ENCODE peak calls at places on chromosomes 5 and 9, in seven cellular contexts. K, S, U, W, J, G and E are unnamed samples.

GRCh38 chr9:68978054-68978453 is 35.9 kb downstream of the PRKACG start:
- ATAC-seq in W (no peak), G (no peak), S (no peak), J (no peak), K (no peak), U (no peak), E (no peak)

GRCh38 chr9:89991204-89991790 is 386.5 kb downstream of the GADD45G start:
- ATAC-seq in K (no peak), U (no peak), S (peak; percentile 38), W (no peak), J (no peak), G (no peak), E (no peak)

GRCh38 chr9:36163840-36164175 is 5.4 kb upstream of the CCIN start:
- ATAC-seq in G (no peak), K (no peak), U (no peak), W (no peak), J (no peak), S (peak; percentile 28), E (peak; percentile 12)

GRCh38 chr5:151805414-151806225 is 33.9 kb downstream of the G3BP1 start:
- ATAC-seq in K (peak; percentile 68), U (no peak), J (no peak), S (peak; percentile 30), G (no peak), W (no peak), E (peak; percentile 95)

GRCh38 chr9:94081864-94082468 is 2.3 kb upstream of the PTPDC1 start:
- ATAC-seq in K (peak; percentile 67), W (no peak), S (no peak), J (no peak), G (no peak), U (no peak), E (no peak)

GRCh38 chr5:14250778-14251711 is 107.9 kb downstream of the TRIO start:
- ATAC-seq in U (no peak), G (no peak), K (peak; percentile 65), J (no peak), S (no peak), W (no peak), E (no peak)

GRCh38 chr9:6787793-6788174 is 30.0 kb downstream of the KDM4C start:
- ATAC-seq in S (no peak), U (peak; percentile 25), J (no peak), K (no peak), G (peak; percentile 14), W (no peak), E (no peak)

GRCh38 chr5:119312403-119312802 is 43.4 kb upstream of the TNFAIP8 start:
- ATAC-seq in W (no peak), U (no peak), S (no peak), G (no peak), J (no peak), K (no peak), E (no peak)

GRCh38 chr5:35618297-35618636 is 604 bp downstream of the SPEF2 start:
- ATAC-seq in J (no peak), K (no peak), G (no peak), S (no peak), W (no peak), U (no peak), E (peak; percentile 2)

GRCh38 chr9:106920701-106921283 is 57.8 kb downstream of the ZNF462 start:
- ATAC-seq in U (peak; percentile 52), G (peak; percentile 48), S (peak; percentile 64), W (no peak), J (no peak), K (peak; percentile 76), E (no peak)

GRCh38 chr9:84953797-84954695 is 284.5 kb downstream of the NTRK2 start:
- ATAC-seq in U (peak; percentile 99), W (peak; percentile 87), S (peak; percentile 94), J (no peak), K (peak; percentile 93), G (peak; percentile 96), E (peak; percentile 86)

GRCh38 chr9:70427161-70427945 is 12.9 kb upstream of the KLF9 start:
- ATAC-seq in W (no peak), J (no peak), G (peak; percentile 85), U (peak; percentile 49), K (peak; percentile 40), S (no peak), E (peak; percentile 78)

GRCh38 chr9:89746385-89747116 is 141.7 kb downstream of the GADD45G start:
- ATAC-seq in G (no peak), J (no peak), S (no peak), K (peak; percentile 53), W (no peak), U (no peak), E (peak; percentile 46)

GRCh38 chr5:159034083-159034824 is 65.5 kb downstream of the EBF1 start:
- ATAC-seq in S (no peak), J (no peak), W (no peak), U (no peak), G (no peak), K (peak; percentile 62), E (no peak)

GRCh38 chr9:69190866-69191672 is 17.0 kb downstream of the TJP2 start:
- ATAC-seq in G (no peak), J (no peak), S (no peak), K (no peak), U (no peak), W (no peak), E (no peak)

GRCh38 chr9:136629879-136630661 is 32.6 kb upstream of the EGFL7 start:
- ATAC-seq in S (peak; percentile 37), J (peak; percentile 70), G (peak; percentile 78), W (no peak), K (peak; percentile 71), U (peak; percentile 62), E (no peak)

GRCh38 chr9:105318729-105319513 is 74.5 kb downstream of the SLC44A1 start:
- ATAC-seq in W (no peak), G (no peak), K (no peak), U (no peak), S (no peak), J (no peak), E (no peak)

GRCh38 chr5:15850536-15850935 is 329.1 kb downstream of the MARCHF11 start:
- ATAC-seq in S (no peak), G (no peak), U (no peak), J (no peak), W (no peak), K (peak; percentile 45), E (no peak)

GRCh38 chr9:120587357-120587756 is 7.4 kb upstream of the CDK5RAP2 start:
- ATAC-seq in W (no peak), G (no peak), U (no peak), J (no peak), K (no peak), S (no peak), E (no peak)

GRCh38 chr5:80139573-80139972 is 104.4 kb downstream of the THBS4 start:
- ATAC-seq in J (no peak), U (no peak), S (no peak), G (no peak), K (no peak), W (no peak), E (no peak)

GRCh38 chr9:135741276-135742219 is 39.6 kb downstream of the KCNT1 start:
- ATAC-seq in S (no peak), K (no peak), G (peak; percentile 32), J (no peak), W (no peak), U (peak; percentile 43), E (no peak)

GRCh38 chr9:97387936-97388684 is 23.8 kb upstream of the TDRD7 start:
- ATAC-seq in G (peak; percentile 26), W (no peak), U (no peak), K (no peak), S (no peak), J (no peak), E (no peak)

GRCh38 chr5:172771439-172772111 is 580 bp upstream of the DUSP1 start:
- ATAC-seq in G (peak; percentile 1), J (peak; percentile 5), U (peak; percentile 1), W (no peak), K (no peak), S (no peak), E (no peak)

GRCh38 chr5:172774561-172775271 is 3.7 kb upstream of the DUSP1 start:
- ATAC-seq in J (no peak), K (no peak), S (no peak), U (no peak), G (no peak), W (no peak), E (no peak)

GRCh38 chr5:172775326-172776234 is 4.6 kb upstream of the DUSP1 start:
- ATAC-seq in K (no peak), J (no peak), S (peak; percentile 43), G (no peak), U (no peak), W (peak; percentile 6), E (peak; percentile 44)

GRCh38 chr5:172772112-172772906 is 1.3 kb upstream of the DUSP1 start:
- ATAC-seq in K (peak; percentile 50), S (peak; percentile 33), G (peak; percentile 65), U (peak; percentile 54), W (peak; percentile 31), J (peak; percentile 47), E (peak; percentile 40)

GRCh38 chr5:172773481-172774469 is 2.8 kb upstream of the DUSP1 start:
- ATAC-seq in S (no peak), K (no peak), J (no peak), W (no peak), G (no peak), U (no peak), E (no peak)
- H3K27ac ChIP-seq in S (peak overlapping the region; percentile 95), K (peak overlapping the region; percentile 95), J (no peak overlapping the region), W (peak overlapping the region; percentile 72), G (no peak overlapping the region), U (no peak overlapping the region), E (peak overlapping the region; percentile 98)

GRCh38 chr9:133914483-133915342 is 77.4 kb downstream of the VAV2 start:
- ATAC-seq in G (peak; percentile 34), K (no peak), W (no peak), U (no peak), J (no peak), S (no peak), E (no peak)

GRCh38 chr9:133917407-133917806 is 74.7 kb downstream of the VAV2 start:
- ATAC-seq in S (no peak), G (no peak), U (no peak), J (no peak), W (no peak), K (no peak), E (no peak)

GRCh38 chr9:133918123-133918813 is 73.9 kb downstream of the VAV2 start:
- ATAC-seq in S (no peak), W (no peak), K (no peak), J (no peak), G (no peak), U (no peak), E (no peak)

GRCh38 chr9:133915534-133916158 is 76.5 kb downstream of the VAV2 start:
- ATAC-seq in G (no peak), U (no peak), J (no peak), K (no peak), S (no peak), W (no peak), E (no peak)

GRCh38 chr9:133916159-133916541 is 76.0 kb downstream of the VAV2 start:
- ATAC-seq in U (no peak), S (no peak), K (no peak), W (no peak), J (no peak), G (no peak), E (no peak)
- H3K4me3 ChIP-seq in U (no peak overlapping the region), S (no peak overlapping the region), K (no peak overlapping the region), W (no peak overlapping the region), J (no peak overlapping the region), G (no peak overlapping the region), E (no peak overlapping the region)

GRCh38 chr5:177440990-177441780 is 5.4 kb upstream of the PRR7 start:
- ATAC-seq in W (no peak), J (no peak), G (no peak), S (peak; percentile 0), K (no peak), U (no peak), E (no peak)
- H3K27ac ChIP-seq in W (no peak overlapping the region), J (peak overlapping the region; percentile 56), G (no peak overlapping the region), S (no peak overlapping the region), K (no peak overlapping the region), U (no peak overlapping the region), E (no peak overlapping the region)

GRCh38 chr5:140965905-140966292 is 377 bp upstream of the PCDHAC2 start:
- ATAC-seq in G (peak; percentile 7), J (no peak), W (no peak), S (no peak), K (no peak), U (peak; percentile 58), E (peak; percentile 3)
- H3K4me3 ChIP-seq in G (peak overlapping the region; percentile 93), J (no peak overlapping the region), W (peak overlapping the region; percentile 62), S (peak overlapping the region; percentile 45), K (peak overlapping the region; percentile 62), U (peak overlapping the region; percentile 58), E (peak overlapping the region; percentile 66)